ENCODE peak calls at places on chromosomes 16 and 17, in five cellular contexts. O is A673, D is tibial nerve, X is uterus, W is OCI-LY7. H is an unnamed sample.

GRCh38 chr17:45241315-45242011 is 19.8 kb downstream of the FMNL1 start:
- DNase-seq in O (no peak), D (no peak), X (no peak), W (no peak), H (peak; percentile 49)

GRCh38 chr17:72287586-72287985 is 166.8 kb downstream of the SOX9 start:
- DNase-seq in O (no peak), D (no peak), X (no peak), W (no peak), H (no peak)

GRCh38 chr16:73063284-73063733 is 15.4 kb upstream of the ZFHX3 start:
- DNase-seq in O (no peak), D (no peak), X (no peak), W (no peak), H (no peak)

GRCh38 chr16:9338510-9338909 is 247.1 kb downstream of the HAPSTR1 start:
- DNase-seq in O (no peak), D (no peak), X (no peak), W (no peak), H (no peak)

GRCh38 chr16:5045499-5046115 is 11.9 kb upstream of the NAGPA start:
- DNase-seq in O (no peak), D (no peak), X (no peak), W (no peak), H (no peak)

GRCh38 chr17:17091856-17092756 is 49.8 kb downstream of the MPRIP start:
- DNase-seq in O (no peak), D (no peak), X (no peak), W (no peak), H (no peak)

GRCh38 chr17:59202320-59202719 is 7.5 kb upstream of the SMG8 start:
- DNase-seq in O (no peak), D (no peak), X (no peak), W (no peak), H (no peak)

GRCh38 chr17:73156166-73156840 is 8.5 kb upstream of the SSTR2 start:
- DNase-seq in O (peak; percentile 79), D (peak; percentile 73), X (peak; percentile 63), W (peak; percentile 69), H (peak; percentile 82)

GRCh38 chr17:58829172-58829637 is 73.6 kb downstream of the PPM1E start:
- DNase-seq in O (no peak), D (no peak), X (no peak), W (no peak), H (no peak)

GRCh38 chr17:37458805-37459204 is 30.9 kb upstream of the DUSP14 start:
- DNase-seq in O (no peak), D (no peak), X (no peak), W (no peak), H (peak; percentile 51)

GRCh38 chr17:71941920-71942319 is 178.9 kb upstream of the SOX9 start:
- DNase-seq in O (no peak), D (no peak), X (no peak), W (no peak), H (peak; percentile 18)

GRCh38 chr17:80232438-80232837 is 12.2 kb downstream of the SLC26A11 start:
- DNase-seq in O (no peak), D (no peak), X (no peak), W (no peak), H (no peak)

GRCh38 chr17:75191584-75191983 is 8.8 kb upstream of the SUMO2 start:
- DNase-seq in O (no peak), D (no peak), X (no peak), W (no peak), H (no peak)

GRCh38 chr17:47277921-47278320 is 24.3 kb downstream of the ITGB3 start:
- DNase-seq in O (no peak), D (no peak), X (no peak), W (no peak), H (no peak)

GRCh38 chr17:44940321-44940720 is 7.3 kb downstream of the KIF18B start:
- DNase-seq in O (no peak), D (no peak), X (no peak), W (no peak), H (peak; percentile 70)

GRCh38 chr16:8863594-8864424 is 5.0 kb downstream of the CARHSP1 start:
- DNase-seq in O (no peak), D (peak; percentile 33), X (no peak), W (no peak), H (no peak)

GRCh38 chr16:70635356-70636016 is 10.9 kb upstream of the IL34 start:
- DNase-seq in O (no peak), D (peak; percentile 45), X (no peak), W (no peak), H (peak; percentile 76)

GRCh38 chr17:77470330-77470786 is 329.6 kb downstream of the SEC14L1 start:
- DNase-seq in O (no peak), D (no peak), X (no peak), W (no peak), H (no peak)

GRCh38 chr16:1773703-1774455 is 945 bp upstream of the MRPS34 start:
- DNase-seq in O (no peak), D (no peak), X (no peak), W (peak; percentile 50), H (no peak)

GRCh38 chr16:3021449-3022207 is 1.5 kb downstream of the TNFRSF12A start:
- DNase-seq in O (peak; percentile 87), D (peak; percentile 66), X (peak; percentile 81), W (peak; percentile 80), H (peak; percentile 89)

GRCh38 chr16:15829460-15829859 is 27.4 kb downstream of the MYH11 start:
- DNase-seq in O (no peak), D (peak; percentile 18), X (peak; percentile 84), W (no peak), H (peak; percentile 75)

GRCh38 chr16:12439443-12440232 is 364.0 kb downstream of the CPPED1 start:
- DNase-seq in O (no peak), D (no peak), X (no peak), W (no peak), H (no peak)

GRCh38 chr16:81238296-81239011 is at the start of gene BCO1:
- DNase-seq in O (peak; percentile 75), D (peak; percentile 14), X (no peak), W (no peak), H (peak; percentile 57)

GRCh38 chr16:47017636-47018035 is 44.2 kb upstream of the DNAJA2 start:
- DNase-seq in O (no peak), D (no peak), X (no peak), W (no peak), H (no peak)

GRCh38 chr17:37092701-37093100 is 143.9 kb downstream of the AATF start:
- DNase-seq in O (no peak), D (no peak), X (no peak), W (no peak), H (no peak)

GRCh38 chr16:57478396-57479024 is 7.8 kb downstream of the DOK4 start:
- DNase-seq in O (no peak), D (no peak), X (no peak), W (no peak), H (no peak)

DNA sequence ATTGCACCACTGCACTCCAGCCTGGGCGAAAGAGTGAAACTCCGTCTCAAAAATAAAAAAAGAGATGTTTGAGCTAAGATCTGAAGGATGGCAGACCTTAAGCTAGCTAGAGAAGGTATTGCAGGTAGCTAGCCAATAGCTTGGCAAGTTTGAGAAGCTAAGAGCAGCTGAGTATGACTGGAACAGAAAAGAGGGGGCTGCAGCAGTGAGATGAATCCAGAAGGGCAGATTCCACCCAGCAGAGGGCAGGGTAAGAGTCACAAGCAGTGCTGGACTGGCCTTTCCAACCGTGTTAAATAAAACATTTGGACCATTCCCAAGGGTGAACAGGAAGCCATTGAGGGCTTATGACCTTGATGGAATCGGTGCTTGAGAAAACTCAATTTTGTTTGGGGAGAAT is 5.7 kb upstream of the PHAF1 start:
- DNase-seq in O (no peak), D (no peak), X (no peak), W (no peak), H (peak; percentile 17)
- TF ChIP-seq CTCF in O (peak; percentile 34), D (no peak), X (no peak), W (no peak), H (peak; percentile 40)

GRCh38 chr16:54931041-54931756 is 534 bp downstream of the IRX5 start:
- DNase-seq in O (peak; percentile 67), D (no peak), X (no peak), W (no peak), H (peak; percentile 64)
- H3K27ac ChIP-seq in O (peak overlapping the region; percentile 89), D (no peak overlapping the region), X (peak overlapping the region; percentile 12), W (peak overlapping the region; percentile 79), H (peak overlapping the region; percentile 94)

GRCh38 chr17:7825206-7825980 is 8.6 kb upstream of the KDM6B start:
- DNase-seq in O (peak; percentile 57), D (no peak), X (no peak), W (no peak), H (no peak)
- TF ChIP-seq CTCF in O (peak; percentile 42), D (no peak), X (no peak), W (peak; percentile 33), H (no peak)

GRCh38 chr16:85166699-85167588 is 54.7 kb upstream of the CIBAR2 start:
- DNase-seq in O (no peak), D (no peak), X (no peak), W (no peak), H (no peak)
- H3K27ac ChIP-seq in O (no peak overlapping the region), D (no peak overlapping the region), X (no peak overlapping the region), W (no peak overlapping the region), H (peak overlapping the region; percentile 54)

GRCh38 chr17:48347203-48347602 is 82.8 kb downstream of the SKAP1 start:
- DNase-seq in O (no peak), D (no peak), X (no peak), W (no peak), H (no peak)

GRCh38 chr17:48340916-48341315 is 89.1 kb downstream of the SKAP1 start:
- DNase-seq in O (no peak), D (no peak), X (no peak), W (no peak), H (no peak)

GRCh38 chr17:48338720-48339119 is 91.3 kb downstream of the SKAP1 start:
- DNase-seq in O (no peak), D (no peak), X (no peak), W (no peak), H (no peak)

GRCh38 chr17:48348352-48348751 is 81.7 kb downstream of the SKAP1 start:
- DNase-seq in O (no peak), D (no peak), X (no peak), W (no peak), H (no peak)

GRCh38 chr17:48344241-48344640 is 85.8 kb downstream of the SKAP1 start:
- DNase-seq in O (no peak), D (no peak), X (no peak), W (no peak), H (no peak)
- TF ChIP-seq CTCF in O (no peak), D (no peak), X (no peak), W (no peak), H (no peak)

DNA sequence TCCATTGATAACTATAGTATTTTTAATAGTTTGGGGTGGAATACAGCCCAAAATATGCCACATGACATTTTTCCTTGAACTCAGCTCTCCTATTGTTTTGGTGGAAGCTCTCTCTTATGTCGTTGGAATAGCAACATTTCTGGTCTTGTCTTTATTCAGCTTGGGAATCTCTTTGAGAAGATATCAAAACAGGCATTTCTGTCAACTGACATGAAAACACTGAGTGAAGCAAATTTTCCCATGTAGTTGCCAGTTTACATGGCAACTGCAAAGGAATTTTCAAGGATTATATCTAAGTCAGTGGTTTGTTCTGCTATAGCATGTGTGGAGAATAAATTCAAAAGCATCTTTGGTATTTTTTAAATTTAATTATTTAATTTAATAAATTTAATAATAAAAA is 863.5 kb upstream of the CDH8 start:
- DNase-seq in O (no peak), D (no peak), X (no peak), W (no peak), H (no peak)
- H3K27ac ChIP-seq in O (no peak overlapping the region), D (no peak overlapping the region), X (no peak overlapping the region), W (no peak overlapping the region), H (no peak overlapping the region)

H was measured in cardiac muscle cell.